ENCODE peak calls at places on chromosome 7, in eight cellular contexts. One of them, this sample, is unnamed.

GRCh38 chr7:104795616-104796398 is 218.2 kb upstream of the KMT2E start:
- DNase-seq in activated naive CD8-positive, alpha-beta T cell treated with anti-CD3 and anti-CD28 coated beads, Interleukin-2, amount 50 U/mL, for 16 hours: no peak
- DNase-seq in SK-N-DZ: no peak
- DNase-seq in activated naive CD4-positive, alpha-beta T cell: no peak
- DNase-seq in activated gamma-delta T cell treated with anti-CD3 and anti-CD28 coated beads, Interleukin-2, amount 50 U/mL, for 16 hours: no peak
- DNase-seq in MM.1S: no peak
- DNase-seq in right cardiac atrium: no peak
- DNase-seq in A549: no peak
- DNase-seq in this sample: no peak

GRCh38 chr7:111357691-111358090 is 204.6 kb downstream of the IMMP2L start:
- DNase-seq in activated naive CD8-positive, alpha-beta T cell treated with anti-CD3 and anti-CD28 coated beads, Interleukin-2, amount 50 U/mL, for 16 hours: no peak
- DNase-seq in SK-N-DZ: no peak
- DNase-seq in activated naive CD4-positive, alpha-beta T cell: no peak
- DNase-seq in activated gamma-delta T cell treated with anti-CD3 and anti-CD28 coated beads, Interleukin-2, amount 50 U/mL, for 16 hours: no peak
- DNase-seq in MM.1S: no peak
- DNase-seq in right cardiac atrium: no peak
- DNase-seq in A549: peak
- DNase-seq in this sample: no peak

GRCh38 chr7:21146642-21147423 is 281.1 kb upstream of the SP4 start:
- DNase-seq in activated naive CD8-positive, alpha-beta T cell treated with anti-CD3 and anti-CD28 coated beads, Interleukin-2, amount 50 U/mL, for 16 hours: no peak
- DNase-seq in SK-N-DZ: no peak
- DNase-seq in activated naive CD4-positive, alpha-beta T cell: no peak
- DNase-seq in activated gamma-delta T cell treated with anti-CD3 and anti-CD28 coated beads, Interleukin-2, amount 50 U/mL, for 16 hours: no peak
- DNase-seq in MM.1S: no peak
- DNase-seq in right cardiac atrium: no peak
- DNase-seq in A549: no peak
- DNase-seq in this sample: peak

GRCh38 chr7:29189743-29190201 is 4.8 kb upstream of the CHN2 start:
- DNase-seq in activated naive CD8-positive, alpha-beta T cell treated with anti-CD3 and anti-CD28 coated beads, Interleukin-2, amount 50 U/mL, for 16 hours: no peak
- DNase-seq in SK-N-DZ: peak
- DNase-seq in activated naive CD4-positive, alpha-beta T cell: peak
- DNase-seq in activated gamma-delta T cell treated with anti-CD3 and anti-CD28 coated beads, Interleukin-2, amount 50 U/mL, for 16 hours: peak
- DNase-seq in MM.1S: peak
- DNase-seq in right cardiac atrium: peak
- DNase-seq in A549: peak
- DNase-seq in this sample: peak

GRCh38 chr7:2631924-2632716 is at the start of gene TTYH3:
- DNase-seq in activated naive CD8-positive, alpha-beta T cell treated with anti-CD3 and anti-CD28 coated beads, Interleukin-2, amount 50 U/mL, for 16 hours: no peak
- DNase-seq in SK-N-DZ: no peak
- DNase-seq in activated naive CD4-positive, alpha-beta T cell: no peak
- DNase-seq in activated gamma-delta T cell treated with anti-CD3 and anti-CD28 coated beads, Interleukin-2, amount 50 U/mL, for 16 hours: no peak
- DNase-seq in MM.1S: no peak
- DNase-seq in right cardiac atrium: no peak
- DNase-seq in A549: no peak
- DNase-seq in this sample: no peak

GRCh38 chr7:16393862-16394422 is 27.4 kb downstream of the CRPPA start:
- DNase-seq in activated naive CD8-positive, alpha-beta T cell treated with anti-CD3 and anti-CD28 coated beads, Interleukin-2, amount 50 U/mL, for 16 hours: no peak
- DNase-seq in SK-N-DZ: no peak
- DNase-seq in activated naive CD4-positive, alpha-beta T cell: no peak
- DNase-seq in activated gamma-delta T cell treated with anti-CD3 and anti-CD28 coated beads, Interleukin-2, amount 50 U/mL, for 16 hours: no peak
- DNase-seq in MM.1S: no peak
- DNase-seq in right cardiac atrium: no peak
- DNase-seq in A549: no peak
- DNase-seq in this sample: no peak

GRCh38 chr7:43721193-43721806 is 8.0 kb downstream of the COA1 start:
- DNase-seq in activated naive CD8-positive, alpha-beta T cell treated with anti-CD3 and anti-CD28 coated beads, Interleukin-2, amount 50 U/mL, for 16 hours: no peak
- DNase-seq in SK-N-DZ: peak
- DNase-seq in activated naive CD4-positive, alpha-beta T cell: no peak
- DNase-seq in activated gamma-delta T cell treated with anti-CD3 and anti-CD28 coated beads, Interleukin-2, amount 50 U/mL, for 16 hours: no peak
- DNase-seq in MM.1S: peak
- DNase-seq in right cardiac atrium: no peak
- DNase-seq in A549: peak
- DNase-seq in this sample: no peak

GRCh38 chr7:89028319-89028718 is 232.8 kb upstream of the TEX47 start:
- DNase-seq in activated naive CD8-positive, alpha-beta T cell treated with anti-CD3 and anti-CD28 coated beads, Interleukin-2, amount 50 U/mL, for 16 hours: no peak
- DNase-seq in SK-N-DZ: no peak
- DNase-seq in activated naive CD4-positive, alpha-beta T cell: no peak
- DNase-seq in activated gamma-delta T cell treated with anti-CD3 and anti-CD28 coated beads, Interleukin-2, amount 50 U/mL, for 16 hours: no peak
- DNase-seq in MM.1S: no peak
- DNase-seq in right cardiac atrium: no peak
- DNase-seq in A549: no peak
- DNase-seq in this sample: no peak

GRCh38 chr7:28956608-28957063 is 1.5 kb downstream of the TRIL start:
- DNase-seq in activated naive CD8-positive, alpha-beta T cell treated with anti-CD3 and anti-CD28 coated beads, Interleukin-2, amount 50 U/mL, for 16 hours: no peak
- DNase-seq in SK-N-DZ: peak
- DNase-seq in activated naive CD4-positive, alpha-beta T cell: no peak
- DNase-seq in activated gamma-delta T cell treated with anti-CD3 and anti-CD28 coated beads, Interleukin-2, amount 50 U/mL, for 16 hours: no peak
- DNase-seq in MM.1S: no peak
- DNase-seq in right cardiac atrium: peak
- DNase-seq in A549: peak
- DNase-seq in this sample: peak

GRCh38 chr7:134643131-134643530 is 3.5 kb upstream of the BPGM start:
- DNase-seq in activated naive CD8-positive, alpha-beta T cell treated with anti-CD3 and anti-CD28 coated beads, Interleukin-2, amount 50 U/mL, for 16 hours: no peak
- DNase-seq in SK-N-DZ: no peak
- DNase-seq in activated naive CD4-positive, alpha-beta T cell: no peak
- DNase-seq in activated gamma-delta T cell treated with anti-CD3 and anti-CD28 coated beads, Interleukin-2, amount 50 U/mL, for 16 hours: no peak
- DNase-seq in MM.1S: no peak
- DNase-seq in right cardiac atrium: no peak
- DNase-seq in A549: no peak
- DNase-seq in this sample: no peak

GRCh38 chr7:74400420-74401136 is 53.1 kb upstream of the GTF2IRD1 start:
- DNase-seq in activated naive CD8-positive, alpha-beta T cell treated with anti-CD3 and anti-CD28 coated beads, Interleukin-2, amount 50 U/mL, for 16 hours: no peak
- DNase-seq in SK-N-DZ: no peak
- DNase-seq in activated naive CD4-positive, alpha-beta T cell: no peak
- DNase-seq in activated gamma-delta T cell treated with anti-CD3 and anti-CD28 coated beads, Interleukin-2, amount 50 U/mL, for 16 hours: no peak
- DNase-seq in MM.1S: no peak
- DNase-seq in right cardiac atrium: no peak
- DNase-seq in A549: no peak
- DNase-seq in this sample: no peak

GRCh38 chr7:41942468-41943097 is 239.7 kb upstream of the INHBA start:
- DNase-seq in activated naive CD8-positive, alpha-beta T cell treated with anti-CD3 and anti-CD28 coated beads, Interleukin-2, amount 50 U/mL, for 16 hours: no peak
- DNase-seq in SK-N-DZ: no peak
- DNase-seq in activated naive CD4-positive, alpha-beta T cell: no peak
- DNase-seq in activated gamma-delta T cell treated with anti-CD3 and anti-CD28 coated beads, Interleukin-2, amount 50 U/mL, for 16 hours: no peak
- DNase-seq in MM.1S: no peak
- DNase-seq in right cardiac atrium: no peak
- DNase-seq in A549: peak
- DNase-seq in this sample: peak

GRCh38 chr7:3140834-3141233 is 97.2 kb upstream of the CARD11 start:
- DNase-seq in activated naive CD8-positive, alpha-beta T cell treated with anti-CD3 and anti-CD28 coated beads, Interleukin-2, amount 50 U/mL, for 16 hours: no peak
- DNase-seq in SK-N-DZ: peak
- DNase-seq in activated naive CD4-positive, alpha-beta T cell: no peak
- DNase-seq in activated gamma-delta T cell treated with anti-CD3 and anti-CD28 coated beads, Interleukin-2, amount 50 U/mL, for 16 hours: no peak
- DNase-seq in MM.1S: no peak
- DNase-seq in right cardiac atrium: no peak
- DNase-seq in A549: no peak
- DNase-seq in this sample: no peak

GRCh38 chr7:150380463-150380862 is 1.3 kb downstream of the ZNF775 start:
- DNase-seq in activated naive CD8-positive, alpha-beta T cell treated with anti-CD3 and anti-CD28 coated beads, Interleukin-2, amount 50 U/mL, for 16 hours: no peak
- DNase-seq in SK-N-DZ: no peak
- DNase-seq in activated naive CD4-positive, alpha-beta T cell: no peak
- DNase-seq in activated gamma-delta T cell treated with anti-CD3 and anti-CD28 coated beads, Interleukin-2, amount 50 U/mL, for 16 hours: no peak
- DNase-seq in MM.1S: peak
- DNase-seq in right cardiac atrium: no peak
- DNase-seq in A549: no peak
- DNase-seq in this sample: no peak

GRCh38 chr7:22319424-22320403 is 37.2 kb downstream of the RAPGEF5 start:
- DNase-seq in activated naive CD8-positive, alpha-beta T cell treated with anti-CD3 and anti-CD28 coated beads, Interleukin-2, amount 50 U/mL, for 16 hours: no peak
- DNase-seq in SK-N-DZ: peak
- DNase-seq in activated naive CD4-positive, alpha-beta T cell: no peak
- DNase-seq in activated gamma-delta T cell treated with anti-CD3 and anti-CD28 coated beads, Interleukin-2, amount 50 U/mL, for 16 hours: no peak
- DNase-seq in MM.1S: no peak
- DNase-seq in right cardiac atrium: no peak
- DNase-seq in A549: no peak
- DNase-seq in this sample: no peak

GRCh38 chr7:116173051-116174028 is 37.0 kb upstream of the TES start:
- DNase-seq in activated naive CD8-positive, alpha-beta T cell treated with anti-CD3 and anti-CD28 coated beads, Interleukin-2, amount 50 U/mL, for 16 hours: no peak
- DNase-seq in SK-N-DZ: peak
- DNase-seq in activated naive CD4-positive, alpha-beta T cell: no peak
- DNase-seq in activated gamma-delta T cell treated with anti-CD3 and anti-CD28 coated beads, Interleukin-2, amount 50 U/mL, for 16 hours: no peak
- DNase-seq in MM.1S: peak
- DNase-seq in right cardiac atrium: no peak
- DNase-seq in A549: peak
- DNase-seq in this sample: no peak

GRCh38 chr7:157008206-157009169 is 2.0 kb downstream of the MNX1 start:
- DNase-seq in activated naive CD8-positive, alpha-beta T cell treated with anti-CD3 and anti-CD28 coated beads, Interleukin-2, amount 50 U/mL, for 16 hours: no peak
- DNase-seq in SK-N-DZ: no peak
- DNase-seq in activated naive CD4-positive, alpha-beta T cell: no peak
- DNase-seq in activated gamma-delta T cell treated with anti-CD3 and anti-CD28 coated beads, Interleukin-2, amount 50 U/mL, for 16 hours: no peak
- DNase-seq in MM.1S: peak
- DNase-seq in right cardiac atrium: no peak
- DNase-seq in A549: no peak
- DNase-seq in this sample: peak

GRCh38 chr7:107212719-107213118 is 43.9 kb downstream of the HBP1 start:
- DNase-seq in activated naive CD8-positive, alpha-beta T cell treated with anti-CD3 and anti-CD28 coated beads, Interleukin-2, amount 50 U/mL, for 16 hours: no peak
- DNase-seq in SK-N-DZ: no peak
- DNase-seq in activated naive CD4-positive, alpha-beta T cell: no peak
- DNase-seq in activated gamma-delta T cell treated with anti-CD3 and anti-CD28 coated beads, Interleukin-2, amount 50 U/mL, for 16 hours: no peak
- DNase-seq in MM.1S: no peak
- DNase-seq in right cardiac atrium: no peak
- DNase-seq in A549: no peak
- DNase-seq in this sample: no peak

GRCh38 chr7:44967571-44968446 is 11.0 kb downstream of the MYO1G start:
- DNase-seq in activated naive CD8-positive, alpha-beta T cell treated with anti-CD3 and anti-CD28 coated beads, Interleukin-2, amount 50 U/mL, for 16 hours: no peak
- DNase-seq in SK-N-DZ: peak
- DNase-seq in activated naive CD4-positive, alpha-beta T cell: no peak
- DNase-seq in activated gamma-delta T cell treated with anti-CD3 and anti-CD28 coated beads, Interleukin-2, amount 50 U/mL, for 16 hours: no peak
- DNase-seq in MM.1S: no peak
- DNase-seq in right cardiac atrium: peak
- DNase-seq in A549: peak
- DNase-seq in this sample: peak

GRCh38 chr7:8149222-8149621 is 112.7 kb downstream of the ICA1 start:
- DNase-seq in activated naive CD8-positive, alpha-beta T cell treated with anti-CD3 and anti-CD28 coated beads, Interleukin-2, amount 50 U/mL, for 16 hours: no peak
- DNase-seq in SK-N-DZ: no peak
- DNase-seq in activated naive CD4-positive, alpha-beta T cell: no peak
- DNase-seq in activated gamma-delta T cell treated with anti-CD3 and anti-CD28 coated beads, Interleukin-2, amount 50 U/mL, for 16 hours: no peak
- DNase-seq in MM.1S: no peak
- DNase-seq in right cardiac atrium: no peak
- DNase-seq in A549: no peak
- DNase-seq in this sample: no peak

GRCh38 chr7:155205368-155206285 is 92.1 kb upstream of the INSIG1 start:
- DNase-seq in activated naive CD8-positive, alpha-beta T cell treated with anti-CD3 and anti-CD28 coated beads, Interleukin-2, amount 50 U/mL, for 16 hours: peak
- DNase-seq in SK-N-DZ: peak
- DNase-seq in activated naive CD4-positive, alpha-beta T cell: peak
- DNase-seq in activated gamma-delta T cell treated with anti-CD3 and anti-CD28 coated beads, Interleukin-2, amount 50 U/mL, for 16 hours: peak
- DNase-seq in MM.1S: peak
- DNase-seq in right cardiac atrium: peak
- DNase-seq in A549: peak
- DNase-seq in this sample: peak

GRCh38 chr7:28627869-28628268 is 215.6 kb downstream of the CREB5 start:
- DNase-seq in activated naive CD8-positive, alpha-beta T cell treated with anti-CD3 and anti-CD28 coated beads, Interleukin-2, amount 50 U/mL, for 16 hours: no peak
- DNase-seq in SK-N-DZ: no peak
- DNase-seq in activated naive CD4-positive, alpha-beta T cell: no peak
- DNase-seq in activated gamma-delta T cell treated with anti-CD3 and anti-CD28 coated beads, Interleukin-2, amount 50 U/mL, for 16 hours: no peak
- DNase-seq in MM.1S: no peak
- DNase-seq in right cardiac atrium: no peak
- DNase-seq in A549: no peak
- DNase-seq in this sample: no peak

This sample was measured in islet precursor cell.